ENCODE peak calls at places on chromosomes 6 and 20, in nine cellular contexts. O, L, V, P, C, R, I, E and M are unnamed samples.

GRCh38 chr20:4864292-4864691 is 137.0 kb downstream of the SLC23A2 start:
- DNase-seq in O (no peak), L (no peak), V (no peak), P (no peak), C (peak; percentile 10), R (no peak), I (no peak), E (no peak), M (no peak)

GRCh38 chr6:57097596-57097995 is 7.6 kb downstream of the ZNF451 start:
- DNase-seq in O (no peak), L (no peak), V (no peak), P (no peak), C (no peak), R (no peak), I (no peak), E (no peak), M (no peak)

GRCh38 chr6:14315353-14315752 is 197.8 kb downstream of the CD83 start:
- DNase-seq in O (no peak), L (no peak), V (no peak), P (no peak), C (no peak), R (no peak), I (no peak), E (no peak), M (no peak)

GRCh38 chr6:151388997-151389639 is 2.2 kb downstream of the ZBTB2 start:
- DNase-seq in O (no peak), L (no peak), V (no peak), P (no peak), C (no peak), R (no peak), I (no peak), E (no peak), M (no peak)

GRCh38 chr6:27505209-27506027 is 32.5 kb upstream of the ZNF184 start:
- DNase-seq in O (peak; percentile 74), L (no peak), V (peak; percentile 32), P (peak; percentile 13), C (peak; percentile 88), R (peak; percentile 60), I (peak; percentile 64), E (peak; percentile 46), M (no peak)

GRCh38 chr20:60046011-60046413 is 87.8 kb downstream of the CDH26 start:
- DNase-seq in O (no peak), L (no peak), V (peak; percentile 31), P (no peak), C (peak; percentile 6), R (no peak), I (no peak), E (no peak), M (no peak)

GRCh38 chr20:32333988-32334885 is 23.9 kb upstream of the ASXL1 start:
- DNase-seq in O (no peak), L (peak; percentile 82), V (no peak), P (peak; percentile 38), C (peak; percentile 44), R (no peak), I (no peak), E (peak; percentile 70), M (no peak)

GRCh38 chr20:59781236-59781635 is 152.2 kb downstream of the SYCP2 start:
- DNase-seq in O (no peak), L (no peak), V (no peak), P (no peak), C (no peak), R (no peak), I (no peak), E (no peak), M (no peak)

GRCh38 chr6:133040025-133040838 is 200.9 kb upstream of the EYA4 start:
- DNase-seq in O (peak; percentile 4), L (no peak), V (peak; percentile 41), P (peak; percentile 12), C (peak; percentile 33), R (no peak), I (no peak), E (no peak), M (no peak)

GRCh38 chr6:134451529-134451928 is 133.6 kb upstream of the SGK1 start:
- DNase-seq in O (no peak), L (no peak), V (no peak), P (no peak), C (no peak), R (no peak), I (no peak), E (no peak), M (no peak)

GRCh38 chr6:26156850-26157149 is 69.6 kb downstream of the HFE start:
- DNase-seq in O (no peak), L (no peak), V (no peak), P (no peak), C (no peak), R (no peak), I (no peak), E (no peak), M (no peak)

GRCh38 chr6:21769405-21769851 is 175.9 kb downstream of the SOX4 start:
- DNase-seq in O (no peak), L (peak; percentile 25), V (peak; percentile 99), P (peak; percentile 73), C (peak; percentile 57), R (peak; percentile 27), I (peak; percentile 43), E (no peak), M (no peak)

GRCh38 chr6:144897441-144897921 is 612.3 kb downstream of the UTRN start:
- DNase-seq in O (no peak), L (no peak), V (peak; percentile 53), P (no peak), C (peak; percentile 86), R (no peak), I (no peak), E (no peak), M (no peak)

GRCh38 chr20:13670160-13670559 is 31.4 kb upstream of the TASP1 start:
- DNase-seq in O (no peak), L (no peak), V (no peak), P (no peak), C (no peak), R (no peak), I (no peak), E (no peak), M (no peak)
- H3K4me3 ChIP-seq in O (no peak overlapping the region), L (no peak overlapping the region), V (no peak overlapping the region), P (no peak overlapping the region), C (no peak overlapping the region), R (no peak overlapping the region), I (no peak overlapping the region), E (no peak overlapping the region), M (no peak overlapping the region)

DNA sequence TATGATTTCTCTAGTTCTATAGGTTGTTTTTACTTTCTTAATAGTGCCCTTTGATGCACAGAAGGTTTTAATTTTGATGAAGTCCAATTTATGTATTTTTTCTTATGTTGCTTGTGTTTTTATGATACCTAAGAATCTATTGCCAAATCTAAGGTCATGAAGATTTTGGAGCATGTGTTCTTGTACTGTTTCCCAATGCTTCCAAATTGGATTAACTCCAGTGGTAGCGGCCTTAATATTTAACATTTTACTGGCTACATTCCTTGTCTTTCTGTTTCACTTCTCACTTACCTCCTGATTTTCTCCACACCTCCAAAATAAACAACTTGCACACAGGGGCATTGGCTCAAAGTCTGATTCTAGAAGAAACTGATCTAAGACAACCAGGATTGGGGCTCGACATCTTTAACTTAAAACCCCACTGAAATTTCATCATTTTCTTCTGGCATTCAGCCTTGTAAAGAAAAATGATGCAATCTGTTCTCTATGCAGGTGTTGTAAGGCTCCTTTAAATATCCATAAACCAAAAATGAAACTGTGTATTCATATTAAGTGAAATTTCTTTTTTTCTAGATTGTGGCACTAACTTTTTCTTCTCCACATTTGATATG is 557.9 kb upstream of the ID4 start:
- DNase-seq in O (no peak), L (no peak), V (peak; percentile 65), P (no peak), C (peak; percentile 41), R (no peak), I (no peak), E (no peak), M (no peak)
- H3K4me3 ChIP-seq in O (no peak overlapping the region), L (no peak overlapping the region), V (no peak overlapping the region), P (no peak overlapping the region), C (no peak overlapping the region), R (no peak overlapping the region), I (no peak overlapping the region), E (no peak overlapping the region), M (no peak overlapping the region)

DNA sequence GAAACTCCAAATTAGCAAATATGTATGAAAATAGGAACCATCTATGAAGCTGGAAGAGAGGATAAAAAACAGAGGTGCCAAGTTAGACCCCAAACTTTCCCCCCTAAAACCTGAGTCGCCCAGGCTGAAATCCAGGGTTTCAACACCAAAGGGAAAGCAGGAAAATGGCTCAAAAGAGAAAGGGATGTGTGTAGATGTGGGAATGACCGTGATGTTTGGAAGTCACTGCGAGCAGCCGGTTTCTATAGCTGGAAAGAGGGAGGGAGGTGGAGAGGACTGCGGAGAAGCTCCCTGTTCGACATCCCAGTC is 4.5 kb downstream of the RING1 start:
- DNase-seq in O (no peak), L (no peak), V (no peak), P (no peak), C (no peak), R (no peak), I (no peak), E (no peak), M (no peak)
- H3K4me3 ChIP-seq in O (peak overlapping the region; percentile 42), L (peak overlapping the region; percentile 62), V (peak overlapping the region; percentile 49), P (peak overlapping the region; percentile 32), C (peak overlapping the region; percentile 47), R (peak overlapping the region; percentile 36), I (peak overlapping the region; percentile 56), E (peak overlapping the region; percentile 25), M (peak overlapping the region; percentile 18)

GRCh38 chr6:150303256-150303655 is 65.6 kb upstream of the IYD start:
- DNase-seq in O (no peak), L (no peak), V (no peak), P (no peak), C (no peak), R (no peak), I (no peak), E (no peak), M (no peak)
- H3K4me3 ChIP-seq in O (no peak overlapping the region), L (no peak overlapping the region), V (no peak overlapping the region), P (no peak overlapping the region), C (no peak overlapping the region), R (no peak overlapping the region), I (no peak overlapping the region), E (no peak overlapping the region), M (no peak overlapping the region)

GRCh38 chr6:89644864-89645263 is 6.3 kb upstream of the LYRM2 start:
- DNase-seq in O (no peak), L (no peak), V (no peak), P (no peak), C (peak; percentile 37), R (no peak), I (no peak), E (no peak), M (no peak)

GRCh38 chr6:89650579-89650978 is 12.0 kb upstream of the LYRM2 start:
- DNase-seq in O (no peak), L (no peak), V (no peak), P (no peak), C (no peak), R (no peak), I (no peak), E (no peak), M (no peak)

GRCh38 chr6:89655122-89655521 is 16.6 kb upstream of the LYRM2 start:
- DNase-seq in O (no peak), L (no peak), V (no peak), P (no peak), C (peak; percentile 50), R (no peak), I (no peak), E (no peak), M (no peak)

DNA sequence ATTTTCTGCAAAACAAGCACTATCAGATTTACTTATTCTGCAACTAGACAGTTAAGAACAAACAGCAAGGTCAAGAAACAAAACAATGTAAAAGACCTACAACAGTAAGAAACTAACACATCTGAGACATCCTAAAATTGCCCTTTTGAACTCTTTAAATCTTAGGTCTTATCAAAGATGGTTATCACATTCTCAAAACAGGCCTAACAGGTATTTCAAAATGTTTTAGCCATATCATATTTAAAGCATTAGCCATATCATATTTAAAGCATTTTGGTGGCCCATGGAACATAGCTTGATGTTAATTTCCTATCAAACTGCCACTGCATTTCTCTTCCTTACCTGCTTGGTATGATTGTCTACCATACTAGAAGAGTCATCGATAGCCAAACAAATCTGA is 11.1 kb upstream of the LYRM2 start:
- DNase-seq in O (no peak), L (no peak), V (no peak), P (no peak), C (no peak), R (no peak), I (no peak), E (no peak), M (no peak)
- H3K4me3 ChIP-seq in O (no peak overlapping the region), L (no peak overlapping the region), V (no peak overlapping the region), P (no peak overlapping the region), C (no peak overlapping the region), R (no peak overlapping the region), I (no peak overlapping the region), E (no peak overlapping the region), M (no peak overlapping the region)